ENCODE peak calls at places on chromosomes 3 and 15, in five cellular contexts. Z is H9, M is neuronal stem cell, H is IMR-90, B is trophoblast cell. J is an unnamed sample.

GRCh38 chr15:51726302-51727073 is 11.0 kb downstream of the LYSMD2 start:
- DNase-seq in H (peak), B (peak), Z (peak), M (peak), J (peak)

GRCh38 chr3:126394179-126394976 is at the start of gene CFAP100:
- DNase-seq in Z (peak), M (peak), H (peak), B (peak), J (peak)

GRCh38 chr3:16146015-16146730 is 28.3 kb upstream of the GALNT15 start:
- DNase-seq in B (no peak), H (no peak), Z (no peak), M (no peak), J (no peak)

GRCh38 chr3:184419171-184419570 is 39.3 kb downstream of the CHRD start:
- DNase-seq in B (no peak), Z (peak), H (no peak), M (no peak), J (no peak)

GRCh38 chr15:74373731-74374647 is 6.5 kb upstream of the CYP11A1 start:
- DNase-seq in M (peak), Z (peak), B (peak), H (peak), J (peak)

GRCh38 chr3:134030382-134030753 is 643 bp upstream of the SLCO2A1 start:
- DNase-seq in Z (no peak), H (no peak), B (no peak), M (no peak), J (no peak)

GRCh38 chr3:123020709-123021108 is 6.9 kb downstream of the SEMA5B start:
- DNase-seq in Z (no peak), H (no peak), B (no peak), M (no peak), J (no peak)

GRCh38 chr3:99808163-99808794 is 9.4 kb upstream of the CMSS1 start:
- DNase-seq in B (peak), M (peak), H (peak), Z (peak), J (peak)

GRCh38 chr3:134197681-134198261 is 52.9 kb downstream of the RYK start:
- DNase-seq in Z (no peak), B (peak), H (peak), M (no peak), J (peak)

GRCh38 chr15:61099030-61099800 is 129.9 kb downstream of the RORA start:
- DNase-seq in Z (no peak), B (no peak), M (no peak), H (peak), J (no peak)

GRCh38 chr3:122772827-122773226 is 20.8 kb downstream of the HSPBAP1 start:
- DNase-seq in H (no peak), Z (no peak), M (no peak), B (peak), J (no peak)

GRCh38 chr3:39334205-39334604 is 4.7 kb downstream of the CCR8 start:
- DNase-seq in B (peak), Z (no peak), H (no peak), M (no peak), J (no peak)

GRCh38 chr3:126654571-126655393 is at the start of gene TXNRD3:
- DNase-seq in Z (peak), H (peak), M (peak), B (peak), J (peak)

GRCh38 chr3:52299247-52299657 is 11.6 kb downstream of the GLYCTK start:
- DNase-seq in Z (no peak), H (no peak), M (no peak), B (no peak), J (no peak)

GRCh38 chr15:55707985-55708384 is 35.0 kb downstream of the PRTG start:
- DNase-seq in Z (no peak), H (no peak), M (no peak), B (no peak), J (no peak)

GRCh38 chr3:52194541-52195296 is 3.2 kb upstream of the ALAS1 start:
- DNase-seq in Z (no peak), B (no peak), M (no peak), H (peak), J (peak)

GRCh38 chr15:83559310-83559966 is 94.5 kb upstream of the ADAMTSL3 start:
- DNase-seq in Z (peak), B (peak), M (peak), H (peak), J (peak)

GRCh38 chr3:41199866-41200668 is 762 bp downstream of the CTNNB1 start:
- DNase-seq in M (no peak), B (peak), Z (peak), H (no peak), J (peak)

GRCh38 chr15:70101459-70102113 is 3.9 kb upstream of the TLE3 start:
- DNase-seq in H (peak), M (peak), B (peak), Z (peak), J (peak)

GRCh38 chr3:88467191-88467590 is 317.4 kb downstream of the C3orf38 start:
- DNase-seq in M (no peak), Z (peak), H (no peak), B (no peak), J (no peak)

GRCh38 chr3:44074181-44074580 is 167.5 kb upstream of the TOPAZ1 start:
- DNase-seq in H (no peak), Z (no peak), B (no peak), M (no peak), J (no peak)

GRCh38 chr3:76293856-76294255 is 508.5 kb upstream of the ZNF717 start:
- DNase-seq in B (no peak), H (no peak), Z (no peak), M (no peak), J (no peak)

GRCh38 chr3:151905647-151906046 is 32.2 kb downstream of the SUCNR1 start:
- DNase-seq in M (no peak), Z (no peak), H (no peak), B (no peak), J (no peak)

GRCh38 chr3:151901946-151902285 is 28.5 kb downstream of the SUCNR1 start:
- DNase-seq in H (no peak), B (no peak), M (no peak), Z (no peak), J (no peak)

GRCh38 chr3:151900460-151900859 is 27.0 kb downstream of the SUCNR1 start:
- DNase-seq in Z (no peak), H (no peak), B (no peak), M (no peak), J (peak)

GRCh38 chr3:151903501-151903991 is 30.1 kb downstream of the SUCNR1 start:
- DNase-seq in H (peak), B (no peak), M (no peak), Z (no peak), J (peak)

GRCh38 chr3:151901282-151901945 is 28.0 kb downstream of the SUCNR1 start:
- DNase-seq in B (no peak), Z (no peak), H (peak), M (no peak), J (peak)
- H3K4me2 ChIP-seq in B (no peak), Z (no peak), H (peak), M (no peak), J (no peak)

GRCh38 chr15:89907289-89907688 is 5.5 kb downstream of the ARPIN start:
- DNase-seq in B (no peak), Z (no peak), H (peak), M (no peak), J (no peak)

GRCh38 chr15:89909611-89910010 is 3.1 kb downstream of the ARPIN start:
- DNase-seq in Z (no peak), B (no peak), M (no peak), H (no peak), J (no peak)

GRCh38 chr15:89905846-89906378 is 6.8 kb downstream of the ARPIN start:
- DNase-seq in B (no peak), Z (no peak), H (no peak), M (no peak), J (no peak)

GRCh38 chr15:89910891-89911626 is 1.7 kb downstream of the ARPIN start:
- DNase-seq in Z (no peak), B (no peak), H (no peak), M (no peak), J (no peak)

GRCh38 chr15:89908226-89908625 is 4.5 kb downstream of the ARPIN start:
- DNase-seq in B (no peak), Z (no peak), H (no peak), M (no peak), J (no peak)
- H2BK5ac ChIP-seq in B (no peak), Z (no peak), H (no peak), M (no peak), J (no peak)

GRCh38 chr3:181729071-181729915 is 17.6 kb downstream of the SOX2 start:
- DNase-seq in Z (no peak), B (no peak), H (no peak), M (no peak), J (no peak)
- H4K91ac ChIP-seq in Z (no peak), B (no peak), H (no peak), M (no peak), J (no peak)

GRCh38 chr3:58202917-58203360 is 7.8 kb downstream of the DNASE1L3 start:
- DNase-seq in B (peak), H (no peak), M (no peak), Z (no peak), J (no peak)

GRCh38 chr3:58198804-58199203 is 12.0 kb downstream of the DNASE1L3 start:
- DNase-seq in Z (no peak), H (no peak), B (no peak), M (no peak), J (no peak)

GRCh38 chr3:58200121-58200709 is 10.6 kb downstream of the DNASE1L3 start:
- DNase-seq in H (no peak), M (no peak), B (no peak), Z (no peak), J (no peak)

GRCh38 chr3:58198362-58198761 is 12.4 kb downstream of the DNASE1L3 start:
- DNase-seq in M (no peak), Z (no peak), B (no peak), H (peak), J (no peak)

GRCh38 chr3:58200846-58201355 is 9.9 kb downstream of the DNASE1L3 start:
- DNase-seq in M (no peak), B (no peak), Z (no peak), H (no peak), J (peak)
- H3K4me2 ChIP-seq in M (no peak), B (no peak), Z (no peak), H (no peak), J (no peak)

GRCh38 chr3:15099364-15100098 is 583 bp upstream of the RBSN start:
- DNase-seq in H (no peak), Z (no peak), B (no peak), M (no peak), J (no peak)
- H2BK5ac ChIP-seq in H (peak), Z (no peak), B (peak), M (no peak), J (no peak)

GRCh38 chr3:193850084-193850619 is 257.1 kb downstream of the OPA1 start:
- DNase-seq in M (no peak), Z (no peak), H (no peak), B (no peak), J (no peak)

GRCh38 chr3:193851416-193851815 is 258.4 kb downstream of the OPA1 start:
- DNase-seq in B (peak), Z (no peak), M (no peak), H (no peak), J (no peak)

GRCh38 chr3:193852901-193853300 is 259.9 kb downstream of the OPA1 start:
- DNase-seq in Z (no peak), B (no peak), H (no peak), M (no peak), J (no peak)

GRCh38 chr3:193851941-193852674 is 259.1 kb downstream of the OPA1 start:
- DNase-seq in Z (peak), M (peak), H (no peak), B (no peak), J (no peak)

GRCh38 chr3:193853511-193854219 is 260.7 kb downstream of the OPA1 start:
- DNase-seq in Z (no peak), B (no peak), H (no peak), M (no peak), J (no peak)
- H4K91ac ChIP-seq in Z (no peak), B (no peak), H (no peak), M (no peak), J (no peak)

J was measured in mesenchymal stem cell.